ENCODE peak calls at places on chromosomes 3 and 15, in eight cellular contexts. O, X, J, K, U, I, N and Y are unnamed samples.
A peak's percentile ranks its signal among the peaks of the same experiment; 100 is the strongest.

GRCh38 chr3:33597257-33597689 is 120.8 kb downstream of the CLASP2 start:
- DNase-seq in O (no peak), N (no peak), J (no peak), I (no peak), U (no peak), K (no peak), X (no peak), Y (no peak)

GRCh38 chr15:70410371-70410975 is 312.8 kb upstream of the TLE3 start:
- DNase-seq in N (no peak), J (no peak), X (no peak), U (no peak), I (no peak), O (no peak), K (no peak), Y (no peak)

GRCh38 chr3:126352476-126353454 is 4.4 kb downstream of the KLF15 start:
- DNase-seq in N (peak; percentile 23), I (no peak), U (peak; percentile 55), K (peak; percentile 43), O (no peak), J (no peak), X (peak; percentile 37), Y (no peak)

GRCh38 chr15:98650871-98651481 is 2.6 kb downstream of the IGF1R start:
- DNase-seq in U (no peak), O (no peak), I (no peak), K (peak; percentile 31), X (peak; percentile 36), N (no peak), J (peak; percentile 25), Y (no peak)

GRCh38 chr15:54719325-54719724 is 477.4 kb downstream of the RSL24D1 start:
- DNase-seq in O (no peak), I (no peak), X (no peak), K (no peak), N (no peak), J (no peak), U (no peak), Y (no peak)

GRCh38 chr3:155995525-155996370 is 124.6 kb upstream of the KCNAB1 start:
- DNase-seq in J (peak; percentile 7), I (peak; percentile 41), N (no peak), X (peak; percentile 69), O (no peak), K (peak; percentile 33), U (no peak), Y (peak; percentile 26)

GRCh38 chr15:63243101-63243500 is 34.3 kb upstream of the APH1B start:
- DNase-seq in I (no peak), J (no peak), X (no peak), U (peak; percentile 52), O (no peak), K (peak; percentile 40), N (peak; percentile 29), Y (no peak)

GRCh38 chr15:89341316-89342005 is 6.8 kb upstream of the POLG start:
- DNase-seq in I (no peak), U (no peak), O (no peak), X (no peak), N (no peak), K (no peak), J (no peak), Y (no peak)

GRCh38 chr3:140196970-140197369 is 262.0 kb downstream of the CLSTN2 start:
- DNase-seq in K (no peak), O (no peak), I (no peak), U (no peak), X (no peak), N (no peak), J (no peak), Y (no peak)